ENCODE peak calls at places on chromosomes 1 and 21, in seven cellular contexts. P, B, D, M, Z, I and L are unnamed samples.

GRCh38 chr1:27601771-27602509 is 2.0 kb downstream of the AHDC1 start:
- DNase-seq in P (peak), B (no peak), D (no peak), M (no peak), Z (peak), I (peak), L (no peak)

GRCh38 chr1:3454811-3455618 is 550 bp downstream of the ARHGEF16 start:
- DNase-seq in P (peak), B (no peak), D (no peak), M (no peak), Z (no peak), I (no peak), L (peak)

GRCh38 chr1:50644447-50645105 is 221.3 kb upstream of the DMRTA2 start:
- DNase-seq in P (no peak), B (no peak), D (no peak), M (no peak), Z (no peak), I (no peak), L (no peak)

GRCh38 chr1:12019858-12020509 is 686 bp downstream of the MIIP start:
- DNase-seq in P (no peak), B (peak), D (no peak), M (no peak), Z (no peak), I (peak), L (no peak)

GRCh38 chr1:39305555-39305954 is 101.1 kb downstream of the MACF1 start:
- DNase-seq in P (no peak), B (no peak), D (no peak), M (no peak), Z (peak), I (no peak), L (no peak)

GRCh38 chr1:156849151-156849496 is 9.8 kb downstream of the INSRR start:
- DNase-seq in P (no peak), B (no peak), D (no peak), M (no peak), Z (peak), I (no peak), L (no peak)

GRCh38 chr1:179208681-179209477 is 20.6 kb downstream of the ABL2 start:
- DNase-seq in P (no peak), B (no peak), D (no peak), M (no peak), Z (no peak), I (no peak), L (no peak)

GRCh38 chr21:28152729-28153128 is 839.9 kb downstream of the LTN1 start:
- DNase-seq in P (no peak), B (no peak), D (no peak), M (no peak), Z (no peak), I (no peak), L (no peak)

GRCh38 chr1:114979278-114979891 is 50.2 kb upstream of the TSHB start:
- DNase-seq in P (no peak), B (peak), D (no peak), M (peak), Z (peak), I (peak), L (no peak)

GRCh38 chr1:153888518-153888917 is 34.3 kb downstream of the GATAD2B start:
- DNase-seq in P (no peak), B (peak), D (no peak), M (no peak), Z (peak), I (no peak), L (no peak)

GRCh38 chr21:42079939-42080787 is 9.0 kb downstream of the UMODL1 start:
- DNase-seq in P (no peak), B (peak), D (no peak), M (no peak), Z (no peak), I (no peak), L (peak)

GRCh38 chr1:54309631-54310366 is 96.4 kb downstream of the SSBP3 start:
- DNase-seq in P (no peak), B (no peak), D (no peak), M (no peak), Z (no peak), I (no peak), L (no peak)

GRCh38 chr1:196405839-196406238 is 202.4 kb downstream of the KCNT2 start:
- DNase-seq in P (no peak), B (no peak), D (no peak), M (no peak), Z (no peak), I (no peak), L (no peak)

GRCh38 chr1:247857069-247857985 is at the start of gene TRIM58:
- DNase-seq in P (no peak), B (peak), D (no peak), M (peak), Z (peak), I (no peak), L (no peak)

GRCh38 chr1:15674760-15675159 is 9.4 kb upstream of the PLEKHM2 start:
- DNase-seq in P (no peak), B (no peak), D (no peak), M (no peak), Z (no peak), I (no peak), L (no peak)

GRCh38 chr1:31762726-31763670 is 1.1 kb downstream of the ADGRB2 start:
- DNase-seq in P (peak), B (peak), D (no peak), M (peak), Z (peak), I (peak), L (no peak)

GRCh38 chr1:182444497-182444896 is 5.4 kb upstream of the RGSL1 start:
- DNase-seq in P (no peak), B (no peak), D (no peak), M (no peak), Z (no peak), I (no peak), L (no peak)
- TF ChIP-seq CTCF in P (no peak), B (peak), D (no peak), M (no peak), Z (peak), I (no peak), L (peak)

GRCh38 chr1:236540813-236541465 is 17.2 kb downstream of the LGALS8 start:
- DNase-seq in P (no peak), B (no peak), D (no peak), M (no peak), Z (no peak), I (no peak), L (no peak)

GRCh38 chr1:236545621-236546169 is 21.9 kb downstream of the LGALS8 start:
- DNase-seq in P (no peak), B (no peak), D (no peak), M (no peak), Z (no peak), I (no peak), L (no peak)

GRCh38 chr1:236541710-236542109 is 17.9 kb downstream of the LGALS8 start:
- DNase-seq in P (no peak), B (no peak), D (no peak), M (no peak), Z (no peak), I (no peak), L (no peak)

GRCh38 chr1:236543065-236543669 is 19.4 kb downstream of the LGALS8 start:
- DNase-seq in P (no peak), B (no peak), D (no peak), M (no peak), Z (no peak), I (no peak), L (no peak)
- TF ChIP-seq CTCF in P (no peak), B (no peak), D (no peak), M (no peak), Z (no peak), I (no peak), L (peak)

GRCh38 chr1:158978730-158979129 is 31.0 kb upstream of the IFI16 start:
- DNase-seq in P (no peak), B (no peak), D (no peak), M (no peak), Z (no peak), I (no peak), L (no peak)

GRCh38 chr1:158969855-158970254 is 38.5 kb downstream of the PYHIN1 start:
- DNase-seq in P (no peak), B (no peak), D (no peak), M (no peak), Z (no peak), I (no peak), L (no peak)

GRCh38 chr1:158969166-158969565 is 37.8 kb downstream of the PYHIN1 start:
- DNase-seq in P (no peak), B (no peak), D (no peak), M (no peak), Z (no peak), I (no peak), L (no peak)

GRCh38 chr1:158972841-158973240 is 36.9 kb upstream of the IFI16 start:
- DNase-seq in P (no peak), B (peak), D (no peak), M (no peak), Z (no peak), I (no peak), L (no peak)
- TF ChIP-seq CTCF in P (no peak), B (peak), D (no peak), M (no peak), Z (peak), I (no peak), L (no peak)

GRCh38 chr1:223001653-223002634 is 141.1 kb downstream of the TLR5 start:
- DNase-seq in P (no peak), B (no peak), D (no peak), M (no peak), Z (no peak), I (no peak), L (no peak)
- TF ChIP-seq CTCF in P (no peak), B (peak), D (peak), M (no peak), Z (no peak), I (no peak), L (peak)